ENCODE peak calls at places on chromosomes 12 and 14, in eight cellular contexts. One of them, this sample, is unnamed.

GRCh38 chr12:58954002-58954401 is 33.7 kb upstream of the LRIG3 start:
- DNase-seq in OCI-LY7: no peak
- DNase-seq in IMR-90: no peak
- DNase-seq in cardiac fibroblast: no peak
- DNase-seq in PC-9: no peak
- DNase-seq in HL-60: no peak
- DNase-seq in lower lobe of right lung: no peak
- DNase-seq in mesothelial cell of epicardium: no peak
- DNase-seq in this sample: no peak

GRCh38 chr14:74792249-74793039 is 29.3 kb downstream of the YLPM1 start:
- DNase-seq in lower lobe of right lung: no peak
- DNase-seq in IMR-90: peak
- DNase-seq in HL-60: no peak
- DNase-seq in PC-9: no peak
- DNase-seq in OCI-LY7: peak
- DNase-seq in cardiac fibroblast: peak
- DNase-seq in mesothelial cell of epicardium: no peak
- DNase-seq in this sample: no peak

GRCh38 chr14:38208825-38209562 is 1.3 kb downstream of the SSTR1 start:
- DNase-seq in cardiac fibroblast: peak
- DNase-seq in lower lobe of right lung: peak
- DNase-seq in HL-60: no peak
- DNase-seq in IMR-90: peak
- DNase-seq in OCI-LY7: no peak
- DNase-seq in PC-9: no peak
- DNase-seq in mesothelial cell of epicardium: peak
- DNase-seq in this sample: peak

GRCh38 chr12:96698965-96699364 is 208.1 kb upstream of the NEDD1 start:
- DNase-seq in lower lobe of right lung: no peak
- DNase-seq in IMR-90: no peak
- DNase-seq in mesothelial cell of epicardium: no peak
- DNase-seq in PC-9: peak
- DNase-seq in OCI-LY7: no peak
- DNase-seq in HL-60: no peak
- DNase-seq in cardiac fibroblast: no peak
- DNase-seq in this sample: no peak

GRCh38 chr12:64670856-64671639 is 60.8 kb downstream of the RASSF3 start:
- DNase-seq in OCI-LY7: no peak
- DNase-seq in lower lobe of right lung: no peak
- DNase-seq in PC-9: peak
- DNase-seq in IMR-90: peak
- DNase-seq in HL-60: no peak
- DNase-seq in mesothelial cell of epicardium: no peak
- DNase-seq in cardiac fibroblast: peak
- DNase-seq in this sample: no peak

GRCh38 chr12:132174703-132175490 is 30.6 kb downstream of the NOC4L start:
- DNase-seq in IMR-90: no peak
- DNase-seq in cardiac fibroblast: no peak
- DNase-seq in HL-60: no peak
- DNase-seq in PC-9: no peak
- DNase-seq in mesothelial cell of epicardium: no peak
- DNase-seq in lower lobe of right lung: no peak
- DNase-seq in OCI-LY7: no peak
- DNase-seq in this sample: no peak

GRCh38 chr12:57127710-57128518 is at the start of gene LRP1:
- DNase-seq in lower lobe of right lung: peak
- DNase-seq in IMR-90: peak
- DNase-seq in PC-9: peak
- DNase-seq in HL-60: no peak
- DNase-seq in OCI-LY7: peak
- DNase-seq in cardiac fibroblast: peak
- DNase-seq in mesothelial cell of epicardium: peak
- DNase-seq in this sample: peak

GRCh38 chr12:92926549-92926948 is 2.5 kb downstream of the EEA1 start:
- DNase-seq in mesothelial cell of epicardium: no peak
- DNase-seq in HL-60: no peak
- DNase-seq in IMR-90: no peak
- DNase-seq in PC-9: no peak
- DNase-seq in OCI-LY7: no peak
- DNase-seq in cardiac fibroblast: no peak
- DNase-seq in lower lobe of right lung: no peak
- DNase-seq in this sample: no peak

GRCh38 chr12:43407816-43408645 is 144.0 kb downstream of the ADAMTS20 start:
- DNase-seq in HL-60: no peak
- DNase-seq in cardiac fibroblast: no peak
- DNase-seq in lower lobe of right lung: no peak
- DNase-seq in mesothelial cell of epicardium: no peak
- DNase-seq in OCI-LY7: no peak
- DNase-seq in IMR-90: peak
- DNase-seq in PC-9: no peak
- DNase-seq in this sample: no peak

GRCh38 chr14:61564623-61565091 is 130.7 kb upstream of the HIF1A start:
- DNase-seq in IMR-90: peak
- DNase-seq in mesothelial cell of epicardium: no peak
- DNase-seq in HL-60: no peak
- DNase-seq in OCI-LY7: no peak
- DNase-seq in lower lobe of right lung: no peak
- DNase-seq in cardiac fibroblast: peak
- DNase-seq in PC-9: peak
- DNase-seq in this sample: no peak

GRCh38 chr14:103121846-103122577 is 1.2 kb upstream of the TNFAIP2 start:
- DNase-seq in lower lobe of right lung: peak
- DNase-seq in OCI-LY7: no peak
- DNase-seq in cardiac fibroblast: peak
- DNase-seq in HL-60: peak
- DNase-seq in IMR-90: peak
- DNase-seq in mesothelial cell of epicardium: peak
- DNase-seq in PC-9: peak
- DNase-seq in this sample: peak

GRCh38 chr14:51342226-51342625 is 102.2 kb downstream of the TMX1 start:
- DNase-seq in lower lobe of right lung: no peak
- DNase-seq in IMR-90: peak
- DNase-seq in mesothelial cell of epicardium: no peak
- DNase-seq in cardiac fibroblast: peak
- DNase-seq in PC-9: peak
- DNase-seq in HL-60: no peak
- DNase-seq in OCI-LY7: no peak
- DNase-seq in this sample: no peak

GRCh38 chr12:92064420-92064819 is 81.2 kb downstream of the BTG1 start:
- DNase-seq in OCI-LY7: no peak
- DNase-seq in PC-9: no peak
- DNase-seq in HL-60: no peak
- DNase-seq in lower lobe of right lung: no peak
- DNase-seq in IMR-90: no peak
- DNase-seq in mesothelial cell of epicardium: no peak
- DNase-seq in cardiac fibroblast: no peak
- DNase-seq in this sample: no peak

DNA sequence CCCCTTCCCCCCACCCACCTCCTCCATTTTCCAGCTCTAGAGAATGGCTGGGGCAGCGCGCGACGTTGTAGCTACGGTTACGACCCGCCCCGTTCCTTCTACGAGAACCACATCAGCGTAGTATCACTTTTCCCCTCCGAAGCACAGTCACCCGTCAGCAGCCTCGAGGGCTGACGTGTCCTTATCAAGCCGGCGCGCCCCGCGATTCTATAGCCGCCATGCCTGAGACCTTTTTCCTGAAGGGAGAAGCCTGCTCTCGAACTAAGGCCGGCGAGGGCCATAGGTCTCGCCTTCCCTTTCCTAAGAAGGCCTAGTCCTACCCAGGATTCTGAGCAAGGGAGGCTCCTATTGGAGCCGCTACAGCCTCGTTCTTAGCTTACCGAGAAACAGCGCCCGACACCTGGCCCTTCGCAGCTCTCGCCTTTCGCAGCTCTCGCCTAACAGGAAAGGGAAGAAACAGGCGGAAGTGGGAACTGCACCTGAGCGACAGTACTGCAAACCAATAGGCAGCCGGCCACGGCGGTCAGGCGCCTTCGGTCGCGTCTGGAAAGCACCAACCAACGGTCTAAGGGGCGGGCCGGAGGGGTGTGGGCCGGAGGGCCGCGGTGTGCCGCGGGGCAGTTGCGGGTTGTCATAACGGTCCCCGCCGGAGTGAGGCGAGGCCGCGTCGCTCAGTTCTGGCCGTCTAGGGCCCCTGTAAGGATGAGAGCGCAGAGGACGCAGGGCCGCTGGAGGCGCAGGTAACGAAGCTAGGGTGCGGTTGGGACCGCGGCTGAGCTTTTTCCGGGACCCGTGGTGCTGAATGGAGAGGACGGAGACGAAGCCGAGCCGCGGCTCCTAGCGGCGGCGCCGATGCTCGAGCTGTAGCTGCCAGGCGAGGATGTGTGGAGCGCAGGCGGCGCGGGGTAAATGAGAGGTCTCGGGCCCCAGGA is at the start of the genes MGAT2 and RPL36AL:
- DNase-seq in mesothelial cell of epicardium: peak
- DNase-seq in lower lobe of right lung: peak
- DNase-seq in cardiac fibroblast: peak
- DNase-seq in OCI-LY7: peak
- DNase-seq in IMR-90: peak
- DNase-seq in HL-60: peak
- DNase-seq in PC-9: peak
- DNase-seq in this sample: peak
- TF ChIP-seq CTCF in mesothelial cell of epicardium: peak
- TF ChIP-seq CTCF in lower lobe of right lung: peak
- TF ChIP-seq CTCF in cardiac fibroblast: peak
- TF ChIP-seq CTCF in OCI-LY7: peak
- TF ChIP-seq CTCF in IMR-90: peak
- TF ChIP-seq CTCF in HL-60: peak
- TF ChIP-seq CTCF in PC-9: no peak
- TF ChIP-seq CTCF in this sample: peak

DNA sequence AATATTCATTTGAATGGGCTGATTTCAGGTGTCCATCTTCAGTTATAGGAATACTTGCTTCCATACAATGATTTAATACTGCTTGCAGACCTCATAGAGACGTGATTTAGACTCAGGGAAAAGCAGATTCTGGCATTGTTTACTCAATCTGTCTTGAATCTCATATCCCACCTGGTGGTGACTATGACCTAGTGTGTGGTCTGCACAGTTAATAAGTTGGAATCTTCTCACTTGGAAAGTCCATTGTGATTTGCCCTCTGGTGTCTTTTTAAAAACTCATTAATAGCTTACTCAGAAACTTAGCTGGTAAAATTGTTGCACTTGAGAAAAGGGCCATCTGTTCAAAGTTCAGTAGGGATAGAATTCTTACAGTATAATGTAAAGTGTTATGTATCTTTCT is 106.0 kb downstream of the PELI2 start:
- DNase-seq in lower lobe of right lung: no peak
- DNase-seq in PC-9: no peak
- DNase-seq in OCI-LY7: no peak
- DNase-seq in IMR-90: no peak
- DNase-seq in cardiac fibroblast: no peak
- DNase-seq in mesothelial cell of epicardium: no peak
- DNase-seq in HL-60: no peak
- DNase-seq in this sample: no peak
- TF ChIP-seq CTCF in lower lobe of right lung: no peak
- TF ChIP-seq CTCF in PC-9: no peak
- TF ChIP-seq CTCF in OCI-LY7: no peak
- TF ChIP-seq CTCF in IMR-90: peak
- TF ChIP-seq CTCF in cardiac fibroblast: no peak
- TF ChIP-seq CTCF in mesothelial cell of epicardium: no peak
- TF ChIP-seq CTCF in HL-60: no peak
- TF ChIP-seq CTCF in this sample: peak

GRCh38 chr12:119990382-119990874 is 1.4 kb downstream of the BICDL1 start:
- DNase-seq in OCI-LY7: peak
- DNase-seq in PC-9: peak
- DNase-seq in lower lobe of right lung: no peak
- DNase-seq in mesothelial cell of epicardium: no peak
- DNase-seq in cardiac fibroblast: no peak
- DNase-seq in HL-60: peak
- DNase-seq in IMR-90: no peak
- DNase-seq in this sample: no peak

GRCh38 chr12:119992129-119992705 is 3.2 kb downstream of the BICDL1 start:
- DNase-seq in OCI-LY7: no peak
- DNase-seq in lower lobe of right lung: no peak
- DNase-seq in cardiac fibroblast: no peak
- DNase-seq in IMR-90: no peak
- DNase-seq in HL-60: no peak
- DNase-seq in mesothelial cell of epicardium: no peak
- DNase-seq in PC-9: no peak
- DNase-seq in this sample: no peak

GRCh38 chr12:119989619-119990381 is 764 bp downstream of the BICDL1 start:
- DNase-seq in OCI-LY7: peak
- DNase-seq in PC-9: peak
- DNase-seq in lower lobe of right lung: peak
- DNase-seq in cardiac fibroblast: peak
- DNase-seq in mesothelial cell of epicardium: peak
- DNase-seq in HL-60: peak
- DNase-seq in IMR-90: peak
- DNase-seq in this sample: peak

GRCh38 chr12:119988788-119989618 is at the start of gene BICDL1:
- DNase-seq in mesothelial cell of epicardium: peak
- DNase-seq in PC-9: peak
- DNase-seq in lower lobe of right lung: peak
- DNase-seq in IMR-90: peak
- DNase-seq in OCI-LY7: peak
- DNase-seq in cardiac fibroblast: peak
- DNase-seq in HL-60: peak
- DNase-seq in this sample: peak

DNA sequence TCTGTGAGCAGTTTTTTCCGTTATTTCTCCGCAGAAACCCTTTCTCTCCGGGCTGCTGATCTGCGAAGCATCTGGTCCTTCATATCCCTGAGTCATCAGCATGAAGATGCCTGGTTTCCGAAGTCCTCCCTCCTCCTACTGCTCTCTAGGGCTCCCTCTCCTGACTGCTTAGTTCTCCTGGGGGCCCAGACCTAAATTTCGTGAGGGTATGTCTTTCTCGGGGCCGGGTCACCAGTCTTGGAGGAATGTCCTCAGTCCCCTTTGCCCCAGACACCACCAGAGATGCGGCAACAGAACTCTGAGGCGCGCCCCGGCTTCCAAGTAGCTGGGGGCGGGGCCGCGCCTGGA is 622 bp upstream of the BICDL1 start:
- DNase-seq in cardiac fibroblast: peak
- DNase-seq in mesothelial cell of epicardium: no peak
- DNase-seq in HL-60: peak
- DNase-seq in IMR-90: peak
- DNase-seq in lower lobe of right lung: no peak
- DNase-seq in PC-9: no peak
- DNase-seq in OCI-LY7: no peak
- DNase-seq in this sample: no peak
- TF ChIP-seq CTCF in cardiac fibroblast: peak
- TF ChIP-seq CTCF in mesothelial cell of epicardium: no peak
- TF ChIP-seq CTCF in HL-60: no peak
- TF ChIP-seq CTCF in IMR-90: peak
- TF ChIP-seq CTCF in lower lobe of right lung: no peak
- TF ChIP-seq CTCF in PC-9: peak
- TF ChIP-seq CTCF in OCI-LY7: peak
- TF ChIP-seq CTCF in this sample: no peak

DNA sequence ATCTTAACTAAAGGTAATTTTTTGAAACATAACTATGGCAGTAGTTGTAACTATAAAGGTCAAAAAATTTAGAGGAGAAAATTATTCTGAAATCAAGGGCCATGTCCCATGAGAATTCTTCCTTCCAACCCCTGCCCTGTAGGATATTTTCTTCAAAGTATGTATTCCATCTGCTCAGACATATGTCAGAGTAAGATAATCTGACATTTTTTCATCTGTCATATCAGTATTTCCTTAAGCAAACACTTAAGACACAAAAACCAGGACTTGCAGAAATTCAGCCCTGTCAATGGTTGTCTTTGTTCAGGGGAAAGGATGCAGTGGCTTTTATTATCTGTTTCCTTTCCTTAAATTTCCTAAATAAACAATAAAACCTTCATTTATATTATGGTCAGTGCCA is 36.4 kb downstream of the ACSS3 start:
- DNase-seq in OCI-LY7: no peak
- DNase-seq in PC-9: no peak
- DNase-seq in lower lobe of right lung: no peak
- DNase-seq in mesothelial cell of epicardium: no peak
- DNase-seq in IMR-90: no peak
- DNase-seq in HL-60: no peak
- DNase-seq in cardiac fibroblast: no peak
- DNase-seq in this sample: no peak
- TF ChIP-seq CTCF in OCI-LY7: no peak
- TF ChIP-seq CTCF in PC-9: no peak
- TF ChIP-seq CTCF in lower lobe of right lung: no peak
- TF ChIP-seq CTCF in mesothelial cell of epicardium: no peak
- TF ChIP-seq CTCF in IMR-90: no peak
- TF ChIP-seq CTCF in HL-60: no peak
- TF ChIP-seq CTCF in cardiac fibroblast: no peak
- TF ChIP-seq CTCF in this sample: no peak

This sample was measured in progenitor cell of endocrine pancreas.